ENCODE peak calls at places on chromosomes 7 and 10, in seven cellular contexts. U, P, N, K, F, S and B are unnamed samples.
A peak's percentile ranks its signal among the peaks of the same experiment; 100 is the strongest.

GRCh38 chr7:159022238-159022993 is 122.3 kb downstream of the VIPR2 start:
- DNase-seq in S (no peak), F (no peak), P (peak; percentile 50), N (no peak), U (no peak), K (peak; percentile 40), B (no peak)

GRCh38 chr7:158096582-158096981 is 491.0 kb downstream of the PTPRN2 start:
- DNase-seq in U (no peak), K (no peak), N (no peak), F (no peak), P (no peak), S (no peak), B (no peak)

GRCh38 chr10:110681023-110681681 is 37.0 kb downstream of the RBM20 start:
- DNase-seq in N (peak; percentile 34), U (peak; percentile 23), S (peak; percentile 31), F (peak; percentile 69), P (no peak), K (peak; percentile 34), B (peak; percentile 23)

GRCh38 chr7:82091126-82091682 is 321.4 kb upstream of the HGF start:
- DNase-seq in N (no peak), K (no peak), U (no peak), S (no peak), F (no peak), P (no peak), B (no peak)

GRCh38 chr7:122688385-122688998 is 10.4 kb downstream of the RNF133 start:
- DNase-seq in U (no peak), N (no peak), P (no peak), S (no peak), F (no peak), K (no peak), B (no peak)

GRCh38 chr7:104156842-104157277 is 51.0 kb downstream of the ORC5 start:
- DNase-seq in U (peak; percentile 32), N (no peak), P (no peak), F (peak; percentile 18), S (peak; percentile 57), K (no peak), B (no peak)

GRCh38 chr10:129140861-129141260 is 326.2 kb upstream of the MGMT start:
- DNase-seq in N (no peak), F (no peak), U (no peak), K (no peak), P (no peak), S (no peak), B (no peak)

GRCh38 chr10:103895458-103896186 is 22.4 kb downstream of the STN1 start:
- DNase-seq in N (no peak), U (peak; percentile 73), P (no peak), S (peak; percentile 66), K (peak; percentile 33), F (no peak), B (no peak)

GRCh38 chr7:19079066-19079465 is 38.4 kb downstream of the TWIST1 start:
- DNase-seq in P (no peak), S (peak; percentile 69), N (no peak), F (peak; percentile 18), U (peak; percentile 37), K (no peak), B (no peak)

GRCh38 chr10:24561453-24561852 is 162.2 kb downstream of the ARHGAP21 start:
- DNase-seq in U (peak; percentile 20), N (no peak), P (no peak), K (no peak), S (peak; percentile 4), F (no peak), B (no peak)

DNA sequence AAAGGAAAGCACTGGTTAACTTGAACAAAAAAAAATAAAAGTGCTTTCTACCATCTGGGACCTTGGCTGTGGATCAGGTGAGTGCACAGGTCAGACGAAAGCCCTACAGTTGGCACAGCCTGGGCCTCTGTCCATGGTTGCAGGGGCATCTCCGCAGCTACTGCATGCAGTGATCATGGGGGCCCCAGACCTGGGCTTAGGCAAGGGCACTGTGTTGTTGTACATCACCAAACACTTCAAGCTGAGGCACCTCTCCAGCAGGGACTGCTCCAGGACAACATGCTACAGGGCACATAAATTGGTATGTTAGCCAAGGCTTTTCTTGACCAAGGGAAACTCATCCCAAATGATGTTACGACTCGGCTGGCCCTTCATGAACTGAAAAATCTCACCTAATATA is 23.5 kb downstream of the KLHL7 start:
- DNase-seq in U (no peak), S (no peak), N (no peak), F (no peak), P (peak; percentile 59), K (no peak), B (peak; percentile 33)
- TF ChIP-seq CTCF in U (no peak), S (no peak), N (no peak), F (no peak), P (no peak), K (no peak), B (no peak)

GRCh38 chr10:71378341-71379117 is 18.2 kb upstream of the CDH23 start:
- DNase-seq in N (no peak), F (no peak), K (no peak), U (no peak), P (no peak), S (no peak), B (no peak)

GRCh38 chr10:71375954-71376353 is 20.8 kb upstream of the CDH23 start:
- DNase-seq in P (no peak), K (no peak), S (no peak), N (no peak), U (no peak), F (no peak), B (no peak)

GRCh38 chr10:71371750-71372166 is 25.0 kb upstream of the CDH23 start:
- DNase-seq in N (no peak), F (no peak), P (no peak), S (no peak), K (no peak), U (no peak), B (no peak)

GRCh38 chr10:71372882-71373495 is 23.7 kb upstream of the CDH23 start:
- DNase-seq in N (no peak), F (no peak), S (no peak), U (no peak), K (no peak), P (no peak), B (no peak)

GRCh38 chr10:71374481-71375233 is 22.1 kb upstream of the CDH23 start:
- DNase-seq in U (no peak), P (no peak), S (no peak), N (no peak), F (no peak), K (no peak), B (no peak)
- H3K4me1 ChIP-seq in U (no peaks in the 10 kb centered on the region), P (peaks cover 63% of the 10 kb centered on the region), S (no peaks in the 10 kb centered on the region), N (peaks cover 6% of the 10 kb centered on the region), F (peaks cover 21% of the 10 kb centered on the region), K (peaks cover 11% of the 10 kb centered on the region), B (peaks cover 7% of the 10 kb centered on the region)

GRCh38 chr10:58412502-58412961 is 27.3 kb downstream of the TFAM start:
- DNase-seq in F (peak; percentile 71), S (peak; percentile 63), P (no peak), N (no peak), U (peak; percentile 94), K (no peak), B (no peak)
- TF ChIP-seq CTCF in F (peak; percentile 47), S (no peak), P (no peak), N (no peak), U (no peak), K (no peak), B (no peak)

GRCh38 chr10:3780056-3780765 is 4.8 kb downstream of the KLF6 start:
- DNase-seq in S (peak; percentile 71), P (no peak), F (no peak), U (peak; percentile 86), K (peak; percentile 57), N (peak; percentile 42), B (no peak)

GRCh38 chr10:3782099-3782455 is 2.9 kb downstream of the KLF6 start:
- DNase-seq in N (no peak), F (no peak), U (no peak), P (no peak), K (peak; percentile 42), S (no peak), B (no peak)

GRCh38 chr10:3782456-3783312 is 2.3 kb downstream of the KLF6 start:
- DNase-seq in K (peak; percentile 74), N (peak; percentile 65), S (peak; percentile 96), U (peak; percentile 96), P (peak; percentile 69), F (peak; percentile 65), B (peak; percentile 86)

GRCh38 chr10:3780766-3781457 is 4.1 kb downstream of the KLF6 start:
- DNase-seq in F (no peak), S (peak; percentile 14), N (no peak), U (no peak), P (no peak), K (peak; percentile 52), B (no peak)

GRCh38 chr10:3781458-3782098 is 3.4 kb downstream of the KLF6 start:
- DNase-seq in F (no peak), U (peak; percentile 67), N (peak; percentile 68), K (peak; percentile 58), P (peak; percentile 84), S (peak; percentile 55), B (peak; percentile 57)
- H3K4me1 ChIP-seq in F (peaks cover 70% of the 10 kb centered on the region), U (peaks cover 21% of the 10 kb centered on the region), N (peaks cover 46% of the 10 kb centered on the region), K (peaks cover 63% of the 10 kb centered on the region), P (peaks cover 64% of the 10 kb centered on the region), S (peaks cover 29% of the 10 kb centered on the region), B (peaks cover 56% of the 10 kb centered on the region)

DNA sequence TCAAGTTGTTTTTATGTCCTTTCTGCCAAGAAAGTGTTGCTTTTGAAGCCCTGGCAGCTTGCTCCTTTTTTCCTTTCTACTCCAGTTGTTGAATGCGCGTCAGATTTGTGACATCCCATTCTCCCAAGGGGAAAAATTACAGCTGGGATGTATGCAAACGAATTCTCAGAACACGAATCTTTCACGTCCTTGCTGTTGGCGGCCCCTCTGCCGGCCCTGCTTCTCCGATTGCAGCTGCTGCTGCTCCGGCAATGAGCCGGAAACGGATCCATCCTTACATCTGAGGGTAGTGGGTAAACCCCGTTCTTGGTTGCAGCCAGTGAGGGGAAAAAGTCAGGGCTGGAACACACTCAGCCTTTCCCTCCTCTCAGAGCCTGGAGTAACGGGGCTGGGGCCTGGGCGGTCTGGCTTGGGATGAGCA is 78.9 kb upstream of the CHST15 start:
- DNase-seq in K (no peak), N (no peak), F (no peak), U (no peak), P (no peak), S (no peak), B (no peak)
- TF ChIP-seq CTCF in K (no peak), N (no peak), F (no peak), U (no peak), P (no peak), S (no peak), B (no peak)

DNA sequence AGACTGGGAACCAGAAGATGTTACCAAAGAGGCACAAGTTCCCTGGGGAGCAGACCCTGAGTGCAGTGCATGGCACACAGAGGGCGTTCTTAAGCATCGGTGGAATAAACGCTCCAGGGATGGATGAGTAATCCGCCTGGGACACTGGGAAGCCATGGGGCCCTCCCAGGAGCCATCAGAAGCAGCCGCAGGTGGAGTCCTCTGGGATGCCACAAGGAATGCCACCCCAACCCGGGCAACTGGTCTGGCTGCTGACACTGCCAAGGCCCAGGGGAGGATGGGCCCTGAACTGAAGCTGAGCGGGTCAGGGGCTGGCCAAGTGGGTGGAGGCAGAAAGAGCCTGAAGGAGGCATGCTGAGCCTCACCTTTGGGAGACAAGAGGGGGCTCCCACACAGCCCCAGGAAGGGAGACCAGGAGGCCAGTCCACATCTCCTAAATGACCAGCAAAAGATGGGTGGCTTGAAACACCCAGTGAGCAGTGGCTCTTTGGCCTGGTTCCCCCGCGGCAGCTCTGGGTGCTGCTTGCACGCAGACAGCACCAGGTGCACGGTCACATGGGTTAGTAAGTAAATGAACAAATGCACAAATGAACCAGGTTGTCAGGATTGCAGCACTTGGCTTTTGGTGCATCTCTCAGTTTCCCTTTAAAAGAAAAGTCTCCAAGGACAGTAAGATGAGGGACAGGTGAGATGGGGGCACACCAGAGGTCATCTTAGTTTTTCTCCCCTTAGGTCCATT is 141.3 kb upstream of the ZMIZ1 start:
- DNase-seq in P (no peak), S (no peak), N (no peak), F (no peak), K (no peak), U (no peak), B (no peak)
- H3K4me1 ChIP-seq in P (peaks cover 8% of the 10 kb centered on the region), S (peaks cover 19% of the 10 kb centered on the region), N (no peaks in the 10 kb centered on the region), F (no peaks in the 10 kb centered on the region), K (no peaks in the 10 kb centered on the region), U (peaks cover 24% of the 10 kb centered on the region), B (peaks cover 32% of the 10 kb centered on the region)